ENCODE peak calls at places on chromosomes 6 and 20, in five cellular contexts. Z, Q, Y, R and W are unnamed samples.

GRCh38 chr20:46945465-46945864 is 50.8 kb downstream of the EYA2 start:
- DNase-seq in Q (peak; percentile 74), Y (no peak), R (no peak), Z (no peak), W (no peak)

GRCh38 chr6:161922631-161923119 is 648.8 kb upstream of the AGPAT4 start:
- DNase-seq in Q (peak; percentile 6), Z (peak; percentile 59), Y (peak; percentile 33), R (peak; percentile 76), W (no peak)

GRCh38 chr6:4208158-4208557 is 72.8 kb upstream of the ECI2 start:
- DNase-seq in Y (no peak), Z (no peak), Q (no peak), R (no peak), W (no peak)

GRCh38 chr20:43590036-43590391 is 723 bp upstream of the IFT52 start:
- DNase-seq in Z (no peak), Q (no peak), Y (no peak), R (peak; percentile 40), W (no peak)

GRCh38 chr20:34586488-34587163 is 28.1 kb downstream of the MAP1LC3A start:
- DNase-seq in R (no peak), Q (no peak), Y (no peak), Z (no peak), W (no peak)

GRCh38 chr20:47995661-47996060 is 210.4 kb upstream of the SULF2 start:
- DNase-seq in Q (no peak), Z (no peak), R (no peak), Y (no peak), W (no peak)

GRCh38 chr6:54286141-54286540 is 22.1 kb upstream of the TINAG start:
- DNase-seq in Y (no peak), Q (no peak), R (no peak), Z (no peak), W (no peak)

GRCh38 chr6:114055319-114055718 is 84.4 kb upstream of the HDAC2 start:
- DNase-seq in Y (no peak), Q (no peak), R (no peak), Z (peak; percentile 79), W (no peak)

GRCh38 chr6:116596815-116597214 is 19.5 kb upstream of the RSPH4A start:
- DNase-seq in Q (no peak), R (no peak), Y (no peak), Z (no peak), W (no peak)

GRCh38 chr6:149938571-149939462 is 3.0 kb upstream of the ULBP2 start:
- DNase-seq in R (no peak), Y (no peak), Q (no peak), Z (no peak), W (peak; percentile 42)

GRCh38 chr6:39298061-39298460 is 16.2 kb downstream of the KCNK17 start:
- DNase-seq in Q (no peak), Z (no peak), R (no peak), Y (peak; percentile 43), W (no peak)

GRCh38 chr6:25652007-25652515 is at the start of gene SCGN:
- DNase-seq in R (peak; percentile 78), Z (no peak), Q (peak; percentile 41), Y (peak; percentile 52), W (no peak)

GRCh38 chr6:29576056-29576455 is 8.9 kb upstream of the OR2H2 start:
- DNase-seq in Z (no peak), Q (no peak), R (no peak), Y (no peak), W (no peak)

GRCh38 chr6:127914240-127914639 is 13.4 kb upstream of the THEMIS start:
- DNase-seq in R (no peak), Q (no peak), Y (no peak), Z (no peak), W (no peak)

GRCh38 chr6:125196613-125197012 is 43.0 kb downstream of the TPD52L1 start:
- DNase-seq in Z (no peak), Y (no peak), Q (no peak), R (no peak), W (no peak)

GRCh38 chr6:157732416-157733161 is 90.5 kb upstream of the SNX9 start:
- DNase-seq in Q (no peak), Z (no peak), R (no peak), Y (no peak), W (no peak)

GRCh38 chr20:62202676-62203377 is 17.3 kb downstream of the HRH3 start:
- DNase-seq in Z (no peak), R (peak; percentile 3), Q (no peak), Y (no peak), W (no peak)

GRCh38 chr6:119349041-119349340 is 570 bp downstream of the MAN1A1 start:
- DNase-seq in Y (no peak), Q (no peak), R (no peak), Z (no peak), W (no peak)

GRCh38 chr20:36210561-36210960 is 25.7 kb upstream of the AAR2 start:
- DNase-seq in Z (no peak), Y (no peak), Q (no peak), R (no peak), W (no peak)

GRCh38 chr20:16749573-16749972 is 1.4 kb downstream of the OTOR start:
- DNase-seq in Y (no peak), R (no peak), Q (no peak), Z (no peak), W (no peak)

GRCh38 chr6:107866606-107867301 is 42.6 kb upstream of the SCML4 start:
- DNase-seq in Q (no peak), R (no peak), Z (peak; percentile 75), Y (no peak), W (no peak)

GRCh38 chr6:38987503-38987902 is 61.1 kb upstream of the GLP1R start:
- DNase-seq in R (no peak), Z (no peak), Y (no peak), Q (no peak), W (no peak)